ENCODE peak calls at places on chromosomes 13 and 19, in eight cellular contexts. W is kidney tubule cell; L is hypothalamus; Q is dorsolateral prefrontal cortex; R is CD8-positive, alpha-beta memory T cell; H is activated naive CD8-positive, alpha-beta T cell treated with anti-CD3 and anti-CD28 coated beads, Interleukin-2, amount 50 U/mL, for 24 hours; J is activated CD4-positive, alpha-beta T cell treated with anti-CD3 and anti-CD28 coated beads, Interleukin-2, amount 50 U/mL, for 1 hour; V is dermis blood vessel endothelial cell. U is an unnamed sample.

GRCh38 chr13:50529154-50529882 is 314.2 kb downstream of the DLEU7 start:
- DNase-seq in W (peak), L (peak), Q (peak), R (no peak), H (no peak), J (no peak), V (peak), U (no peak)

GRCh38 chr19:38661996-38662395 is 14.5 kb downstream of the ACTN4 start:
- DNase-seq in W (no peak), L (no peak), Q (no peak), R (no peak), H (no peak), J (no peak), V (no peak), U (no peak)

GRCh38 chr19:18239303-18239702 is 13.1 kb upstream of the PDE4C start:
- DNase-seq in W (no peak), L (no peak), Q (no peak), R (no peak), H (no peak), J (no peak), V (peak), U (no peak)

GRCh38 chr19:4897146-4897545 is 5.5 kb downstream of the ARRDC5 start:
- DNase-seq in W (no peak), L (no peak), Q (no peak), R (no peak), H (no peak), J (no peak), V (no peak), U (no peak)

GRCh38 chr13:22220186-22221160 is 549.6 kb downstream of the FGF9 start:
- DNase-seq in W (no peak), L (no peak), Q (no peak), R (no peak), H (no peak), J (no peak), V (no peak), U (no peak)

GRCh38 chr13:41515491-41516139 is 58.3 kb downstream of the RGCC start:
- DNase-seq in W (no peak), L (no peak), Q (no peak), R (no peak), H (no peak), J (no peak), V (no peak), U (no peak)

GRCh38 chr19:18460313-18460712 is 22.4 kb upstream of the ISYNA1 start:
- DNase-seq in W (peak), L (no peak), Q (no peak), R (no peak), H (no peak), J (no peak), V (peak), U (no peak)

GRCh38 chr13:37473035-37473434 is 125.5 kb downstream of the POSTN start:
- DNase-seq in W (no peak), L (no peak), Q (no peak), R (no peak), H (no peak), J (no peak), V (no peak), U (no peak)

U was measured in NK-92 treated with Interleukin-12 subunit alpha and Interleukin-12 subunit beta, amount 100 ng/mL, for 24 hours.